ENCODE peak calls at places on chromosome 1, in four cellular contexts. F is tibial nerve, D is AG10803, R is BE2C. P is an unnamed sample.

GRCh38 chr1:8370046-8370881 is 52.4 kb downstream of the SLC45A1 start:
- DNase-seq in F (no peak), D (peak; percentile 46), R (no peak), P (no peak)

GRCh38 chr1:118081387-118081786 is 103.6 kb downstream of the SPAG17 start:
- DNase-seq in F (no peak), D (no peak), R (no peak), P (no peak)

GRCh38 chr1:45172764-45173163 is 33.6 kb downstream of the ZSWIM5 start:
- DNase-seq in F (no peak), D (no peak), R (no peak), P (no peak)

GRCh38 chr1:183945432-183946308 is 91.9 kb downstream of the COLGALT2 start:
- DNase-seq in F (no peak), D (no peak), R (no peak), P (peak; percentile 10)

GRCh38 chr1:222546548-222547259 is 1.2 kb downstream of the HHIPL2 start:
- DNase-seq in F (no peak), D (peak; percentile 82), R (peak; percentile 73), P (peak; percentile 79)

GRCh38 chr1:17943506-17943905 is 164.1 kb upstream of the IGSF21 start:
- DNase-seq in F (no peak), D (no peak), R (no peak), P (no peak)

GRCh38 chr1:100361249-100362089 is 9.2 kb downstream of the CDC14A start:
- DNase-seq in F (no peak), D (no peak), R (no peak), P (no peak)

GRCh38 chr1:61043010-61043820 is 39.1 kb upstream of the NFIA start:
- DNase-seq in F (peak; percentile 86), D (peak; percentile 68), R (peak; percentile 34), P (peak; percentile 84)

GRCh38 chr1:39395357-39395831 is 96.0 kb upstream of the BMP8A start:
- DNase-seq in F (no peak), D (peak; percentile 84), R (no peak), P (peak; percentile 78)

GRCh38 chr1:46413596-46413985 is 19.5 kb downstream of the FAAH start:
- DNase-seq in F (no peak), D (no peak), R (no peak), P (peak; percentile 10)

GRCh38 chr1:91513160-91513559 is 12.5 kb downstream of the CDC7 start:
- DNase-seq in F (no peak), D (peak; percentile 54), R (no peak), P (peak; percentile 65)

GRCh38 chr1:110211503-110212164 is 1.5 kb downstream of the KCNC4 start:
- DNase-seq in F (no peak), D (no peak), R (no peak), P (no peak)

GRCh38 chr1:61393575-61393974 is 311.2 kb downstream of the NFIA start:
- DNase-seq in F (no peak), D (no peak), R (no peak), P (no peak)

GRCh38 chr1:173866462-173866861 is 1.3 kb downstream of the GAS5 start:
- DNase-seq in F (no peak), D (no peak), R (no peak), P (no peak)
- H3K4me3 ChIP-seq in F (peak overlapping the region; percentile 66), D (peak overlapping the region; percentile 96), R (peak overlapping the region; percentile 95), P (peak overlapping the region; percentile 94)

GRCh38 chr1:244010191-244010590 is 40.9 kb upstream of the ZBTB18 start:
- DNase-seq in F (no peak), D (no peak), R (no peak), P (no peak)
- TF ChIP-seq CTCF in F (no peak), D (no peak), R (peak; percentile 28), P (no peak)

DNA sequence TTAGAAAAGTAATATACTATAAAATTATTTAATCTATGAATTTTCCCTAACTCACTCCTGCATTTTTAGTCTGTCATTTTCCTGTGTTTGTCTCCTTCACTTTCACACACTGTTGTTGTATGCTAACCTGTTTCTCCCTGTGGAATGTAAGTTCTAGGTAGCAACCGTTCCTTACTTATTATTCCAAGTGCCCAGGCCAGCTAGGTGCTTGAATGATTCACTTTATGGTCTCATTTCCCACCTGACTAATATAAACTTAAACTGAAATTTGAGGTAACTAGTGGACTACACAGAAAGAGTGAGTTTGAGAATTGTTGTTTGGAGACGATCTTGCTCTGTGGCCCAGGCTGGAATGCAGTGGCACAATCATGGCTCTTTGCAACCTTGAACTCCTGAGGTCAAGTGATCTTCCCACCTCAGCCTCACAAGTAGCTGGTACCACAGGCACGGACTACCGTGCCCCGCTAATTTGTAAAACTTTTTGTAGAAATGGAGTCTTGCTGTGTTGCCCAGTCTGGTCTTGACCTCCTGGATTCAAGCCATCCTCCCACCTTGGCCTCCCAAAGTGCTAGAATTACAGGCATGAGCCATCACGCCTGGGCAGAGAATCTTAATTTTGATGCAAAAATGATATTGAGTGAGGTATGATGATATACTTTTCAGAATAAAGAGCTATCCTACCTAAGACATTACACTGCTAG is 1.9 kb downstream of the ZYG11B start:
- DNase-seq in F (no peak), D (no peak), R (no peak), P (no peak)
- H3K4me3 ChIP-seq in F (peak overlapping the region; percentile 81), D (peak overlapping the region; percentile 90), R (no peak overlapping the region), P (no peak overlapping the region)

GRCh38 chr1:14745321-14745720 is 146.8 kb downstream of the KAZN start:
- DNase-seq in F (no peak), D (no peak), R (no peak), P (no peak)

GRCh38 chr1:14748977-14749376 is 150.5 kb downstream of the KAZN start:
- DNase-seq in F (no peak), D (no peak), R (no peak), P (no peak)

GRCh38 chr1:14745815-14746214 is 147.3 kb downstream of the KAZN start:
- DNase-seq in F (no peak), D (no peak), R (no peak), P (no peak)

GRCh38 chr1:14743368-14743767 is 144.9 kb downstream of the KAZN start:
- DNase-seq in F (no peak), D (no peak), R (no peak), P (no peak)

GRCh38 chr1:14746393-14746792 is 147.9 kb downstream of the KAZN start:
- DNase-seq in F (no peak), D (no peak), R (no peak), P (no peak)
- TF ChIP-seq CTCF in F (no peak), D (no peak), R (no peak), P (no peak)

GRCh38 chr1:201021333-201022177 is 2.0 kb downstream of the KIF21B start:
- DNase-seq in F (no peak), D (no peak), R (no peak), P (no peak)
- H3K4me3 ChIP-seq in F (no peak overlapping the region), D (no peak overlapping the region), R (no peak overlapping the region), P (no peak overlapping the region)

GRCh38 chr1:206944703-206945102 is 1.6 kb downstream of the PIGR start:
- DNase-seq in F (no peak), D (no peak), R (no peak), P (no peak)
- TF ChIP-seq CTCF in F (no peak), D (no peak), R (no peak), P (no peak)

DNA sequence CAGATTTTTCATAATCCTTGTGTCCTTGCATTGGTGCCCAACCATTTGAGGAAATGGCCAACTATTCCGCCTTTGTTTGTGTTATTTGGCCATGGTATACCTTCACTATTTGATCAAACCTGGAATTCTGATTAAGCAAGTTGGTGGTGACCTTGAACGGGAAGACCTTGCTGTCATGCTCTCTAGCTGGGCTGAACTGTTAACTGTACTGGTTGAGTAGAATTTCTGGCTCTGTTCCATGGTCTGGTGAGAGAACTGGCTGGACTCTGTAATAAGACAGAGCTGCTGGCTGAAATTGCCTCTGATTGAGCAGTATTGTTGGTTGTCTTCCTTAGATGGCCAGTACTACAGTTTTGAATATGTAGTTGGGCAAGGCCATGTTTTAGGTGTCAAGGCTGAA is 3.0 kb upstream of the LCE3C start:
- DNase-seq in F (no peak), D (no peak), R (no peak), P (no peak)
- H3K4me3 ChIP-seq in F (no peak overlapping the region), D (no peak overlapping the region), R (no peak overlapping the region), P (no peak overlapping the region)

GRCh38 chr1:157104598-157105293 is 5.1 kb upstream of the ETV3L start:
- DNase-seq in F (no peak), D (no peak), R (no peak), P (no peak)
- TF ChIP-seq CTCF in F (no peak), D (no peak), R (no peak), P (no peak)

P was measured in cardiac fibroblast.